ENCODE peak calls at places on chromosomes 12 and 14, in nine cellular contexts. L, I, H, T, G, J, S, U and R are unnamed samples.

GRCh38 chr14:62939970-62940369 is 105.3 kb downstream of the KCNH5 start:
- DNase-seq in T (no peak), J (no peak), H (no peak), L (no peak), U (no peak), I (no peak), G (no peak), S (no peak), R (no peak)

GRCh38 chr12:69161835-69162234 is 77.5 kb upstream of the CPSF6 start:
- DNase-seq in I (no peak), U (no peak), L (no peak), S (no peak), G (no peak), J (no peak), H (no peak), T (no peak), R (no peak)

GRCh38 chr12:117155278-117156060 is 34.8 kb downstream of the FBXO21 start:
- DNase-seq in T (peak), G (peak), U (peak), J (peak), S (peak), I (peak), L (no peak), H (peak), R (no peak)

GRCh38 chr14:56394826-56395543 is 184.6 kb upstream of the TMEM260 start:
- DNase-seq in G (no peak), I (no peak), U (no peak), L (no peak), H (no peak), S (no peak), J (no peak), T (no peak), R (no peak)

GRCh38 chr14:104689620-104690265 is 325 bp downstream of the INF2 start:
- DNase-seq in T (no peak), S (no peak), I (peak), G (no peak), J (no peak), H (no peak), L (no peak), U (no peak), R (no peak)

GRCh38 chr12:48862691-48863090 is 3.0 kb downstream of the RND1 start:
- DNase-seq in U (no peak), T (no peak), G (no peak), S (no peak), I (no peak), L (no peak), J (no peak), H (no peak), R (no peak)

GRCh38 chr14:85596562-85596961 is 66.6 kb downstream of the FLRT2 start:
- DNase-seq in H (no peak), U (no peak), T (no peak), L (no peak), G (no peak), J (no peak), S (no peak), I (no peak), R (no peak)

GRCh38 chr14:38999949-39000348 is 103.1 kb downstream of the SEC23A start:
- DNase-seq in H (no peak), I (no peak), G (no peak), S (no peak), T (no peak), J (no peak), U (no peak), L (no peak), R (no peak)

GRCh38 chr12:67434653-67435375 is 165.7 kb downstream of the CAND1 start:
- DNase-seq in L (no peak), H (peak), G (no peak), I (no peak), J (no peak), T (peak), U (no peak), S (no peak), R (no peak)

GRCh38 chr12:54959291-54960018 is 25.1 kb downstream of the TESPA1 start:
- DNase-seq in J (no peak), S (no peak), G (no peak), L (no peak), U (no peak), H (no peak), T (no peak), I (no peak), R (no peak)

GRCh38 chr12:120346681-120347080 is 19.1 kb upstream of the PLA2G1B start:
- DNase-seq in G (no peak), L (no peak), S (no peak), H (no peak), T (no peak), I (no peak), J (no peak), U (no peak), R (no peak)

GRCh38 chr12:126055521-126055920 is 990.3 kb downstream of the AACS start:
- DNase-seq in S (no peak), L (no peak), H (no peak), T (no peak), I (no peak), G (no peak), U (no peak), J (no peak), R (no peak)

GRCh38 chr14:51554953-51555352 is 96.8 kb upstream of the FRMD6 start:
- DNase-seq in J (no peak), H (no peak), S (no peak), G (no peak), L (no peak), U (no peak), I (no peak), T (no peak), R (no peak)

GRCh38 chr14:54241517-54241916 is 155.3 kb upstream of the CDKN3 start:
- DNase-seq in L (no peak), U (no peak), S (no peak), G (no peak), I (no peak), H (no peak), J (no peak), T (no peak), R (no peak)

GRCh38 chr12:4214912-4215861 is 58.4 kb upstream of the CCND2 start:
- DNase-seq in S (peak), H (no peak), G (peak), T (peak), U (no peak), I (no peak), L (peak), J (peak), R (peak)

GRCh38 chr12:48882325-48882687 is 16.6 kb upstream of the RND1 start:
- DNase-seq in U (no peak), T (no peak), G (no peak), I (peak), S (no peak), J (no peak), L (no peak), H (no peak), R (no peak)

GRCh38 chr14:64741961-64742360 is 37.7 kb downstream of the PLEKHG3 start:
- DNase-seq in T (no peak), H (no peak), G (no peak), I (no peak), S (no peak), U (no peak), J (no peak), L (no peak), R (no peak)

GRCh38 chr14:68476212-68476964 is 316.5 kb downstream of the ZFP36L1 start:
- DNase-seq in J (no peak), T (peak), L (peak), U (no peak), S (peak), G (peak), H (no peak), I (no peak), R (no peak)

GRCh38 chr14:71733210-71733883 is 198.9 kb upstream of the RGS6 start:
- DNase-seq in J (no peak), S (no peak), T (no peak), I (no peak), G (no peak), L (no peak), U (no peak), H (no peak), R (peak)
- H3K27ac ChIP-seq in J (no peak), S (no peak), T (no peak), I (no peak), G (no peak), L (peak), U (no peak), H (no peak), R (no peak)

GRCh38 chr14:23130875-23131274 is 11.8 kb upstream of the CEBPE start:
- DNase-seq in G (no peak), J (no peak), U (no peak), I (no peak), H (no peak), L (no peak), T (no peak), S (no peak), R (no peak)
- H3K27ac ChIP-seq in G (no peak), J (no peak), U (no peak), I (no peak), H (no peak), L (no peak), T (no peak), S (no peak), R (no peak)

GRCh38 chr14:34646570-34647255 is 16.8 kb upstream of the SNX6 start:
- DNase-seq in L (no peak), U (no peak), J (no peak), G (no peak), I (no peak), T (no peak), S (no peak), H (no peak), R (no peak)

GRCh38 chr14:34650786-34651584 is 21.0 kb upstream of the SNX6 start:
- DNase-seq in L (no peak), S (no peak), G (no peak), J (no peak), U (peak), I (no peak), H (peak), T (no peak), R (no peak)

DNA sequence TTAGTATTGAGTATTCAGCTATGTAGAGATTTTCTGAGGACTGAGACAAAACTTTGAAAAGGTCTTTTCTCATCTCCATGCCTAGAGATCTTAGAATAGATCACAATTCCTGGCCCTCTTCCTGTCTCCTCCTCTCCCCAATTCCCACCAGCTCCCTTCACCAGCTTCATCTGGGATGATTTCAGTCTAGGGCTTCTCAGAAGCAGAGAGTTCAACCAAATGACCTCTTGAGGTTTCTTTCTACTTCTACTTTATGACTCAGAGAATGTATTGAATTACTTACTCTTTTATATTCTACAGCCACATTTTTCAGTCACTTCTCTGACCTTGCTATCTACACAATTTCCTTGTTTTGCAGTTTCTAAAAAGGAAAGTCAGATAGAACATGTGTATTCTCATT is 19.4 kb upstream of the SNX6 start:
- DNase-seq in I (no peak), L (no peak), T (no peak), H (no peak), J (no peak), U (no peak), S (no peak), G (no peak), R (no peak)
- H3K27ac ChIP-seq in I (no peak), L (no peak), T (no peak), H (peak), J (no peak), U (no peak), S (no peak), G (no peak), R (no peak)

GRCh38 chr14:76773956-76774355 is 12.7 kb downstream of the VASH1 start:
- DNase-seq in J (no peak), I (no peak), U (no peak), L (peak), S (no peak), G (no peak), H (no peak), T (peak), R (no peak)
- H3K27ac ChIP-seq in J (no peak), I (peak), U (peak), L (peak), S (peak), G (no peak), H (peak), T (peak), R (peak)